ENCODE peak calls at places on chromosomes 5 and 9, in six cellular contexts. C is NCI-H510A, M is left cardiac atrium, T is neural crest cell, L is tibial artery, J is GF-D8. O is an unnamed sample.

GRCh38 chr5:168039485-168040005 is 251.9 kb upstream of the WWC1 start:
- DNase-seq in C (no peak), M (no peak), T (no peak), L (no peak), J (no peak), O (no peak)

GRCh38 chr5:55234171-55234700 is 828 bp upstream of the CCNO start:
- DNase-seq in C (no peak), M (peak), T (peak), L (no peak), J (no peak), O (no peak)

GRCh38 chr5:33444542-33444941 is 3.8 kb downstream of the TARS1 start:
- DNase-seq in C (no peak), M (no peak), T (no peak), L (no peak), J (no peak), O (no peak)

GRCh38 chr5:10424124-10424731 is 17.5 kb upstream of the ROPN1L start:
- DNase-seq in C (no peak), M (no peak), T (no peak), L (no peak), J (peak), O (no peak)

GRCh38 chr9:89675403-89675771 is 70.6 kb downstream of the GADD45G start:
- DNase-seq in C (no peak), M (no peak), T (peak), L (no peak), J (no peak), O (no peak)

GRCh38 chr5:443239-444151 is 519 bp downstream of the EXOC3 start:
- DNase-seq in C (peak), M (no peak), T (no peak), L (peak), J (no peak), O (no peak)

GRCh38 chr5:141717043-141717442 is 35.0 kb upstream of the ARAP3 start:
- DNase-seq in C (no peak), M (no peak), T (no peak), L (no peak), J (no peak), O (no peak)

GRCh38 chr5:179232091-179232490 is 113.2 kb downstream of the ADAMTS2 start:
- DNase-seq in C (no peak), M (peak), T (no peak), L (peak), J (no peak), O (no peak)

GRCh38 chr5:10374032-10374431 is 20.5 kb downstream of the MARCHF6 start:
- DNase-seq in C (no peak), M (no peak), T (no peak), L (no peak), J (no peak), O (no peak)

GRCh38 chr5:169576181-169576598 is 7.4 kb upstream of the SPDL1 start:
- DNase-seq in C (no peak), M (no peak), T (no peak), L (no peak), J (no peak), O (no peak)

GRCh38 chr5:159208508-159209437 is 580 bp downstream of the RNF145 start:
- DNase-seq in C (no peak), M (peak), T (peak), L (peak), J (no peak), O (no peak)

GRCh38 chr5:1054799-1055775 is 46.5 kb downstream of the NKD2 start:
- DNase-seq in C (no peak), M (no peak), T (no peak), L (no peak), J (no peak), O (no peak)

GRCh38 chr5:140114341-140115185 is 654 bp downstream of the PURA start:
- DNase-seq in C (no peak), M (peak), T (peak), L (peak), J (no peak), O (no peak)

GRCh38 chr9:82961504-82962125 is 101.3 kb downstream of the RASEF start:
- DNase-seq in C (peak), M (peak), T (peak), L (no peak), J (no peak), O (no peak)